ENCODE peak calls at places on chromosomes 4 and X, in seven cellular contexts. U is lower leg skin; E is NAMALWA; V is neuronal stem cell; S is stimulated activated CD4-positive, alpha-beta T cell treated with anti-CD3 and anti-CD28 coated beads, Interleukin-2, amount 100 ng/mL, for 24 hours; B is DMS 273 treated with DMSO at 0.1 percent for 48 hours; W is progenitor cell of endocrine pancreas. Q is an unnamed sample.

GRCh38 chr4:151931563-151931962 is 170.8 kb upstream of the GATB start:
- DNase-seq in U (no peak), E (peak; percentile 39), V (no peak), S (no peak), B (no peak), W (no peak), Q (no peak)

GRCh38 chr4:139171878-139172691 is 4.9 kb downstream of the ELF2 start:
- DNase-seq in U (no peak), E (no peak), V (no peak), S (no peak), B (peak; percentile 72), W (no peak), Q (no peak)

GRCh38 chrX:154380153-154380552 is 1.1 kb downstream of the EMD start:
- DNase-seq in U (no peak), E (no peak), V (no peak), S (no peak), B (no peak), W (no peak), Q (no peak)

GRCh38 chr4:6749340-6750171 is 33.0 kb upstream of the KIAA0232 start:
- DNase-seq in U (peak; percentile 57), E (no peak), V (no peak), S (no peak), B (no peak), W (no peak), Q (peak; percentile 86)

GRCh38 chr4:128917781-128918180 is 108.3 kb downstream of the JADE1 start:
- DNase-seq in U (no peak), E (no peak), V (no peak), S (no peak), B (no peak), W (no peak), Q (no peak)

GRCh38 chrX:126799059-126799458 is 20.5 kb upstream of the PRR32 start:
- DNase-seq in U (no peak), E (no peak), V (no peak), S (no peak), B (no peak), W (no peak), Q (no peak)

GRCh38 chr4:149751174-149751573 is 64.5 kb downstream of the IQCM start:
- DNase-seq in U (no peak), E (no peak), V (no peak), S (no peak), B (no peak), W (no peak), Q (no peak)

GRCh38 chr4:136150046-136150445 is 1382.2 kb downstream of the PCDH18 start:
- DNase-seq in U (no peak), E (no peak), V (no peak), S (no peak), B (no peak), W (no peak), Q (no peak)

GRCh38 chr4:9968472-9968871 is 52.8 kb downstream of the SLC2A9 start:
- DNase-seq in U (no peak), E (no peak), V (no peak), S (no peak), B (no peak), W (no peak), Q (no peak)

GRCh38 chr4:138092060-138092459 is 150.1 kb downstream of the SLC7A11 start:
- DNase-seq in U (no peak), E (no peak), V (no peak), S (no peak), B (no peak), W (no peak), Q (no peak)

GRCh38 chr4:155849042-155849441 is 17.0 kb downstream of the ASIC5 start:
- DNase-seq in U (no peak), E (no peak), V (no peak), S (no peak), B (no peak), W (no peak), Q (no peak)

GRCh38 chrX:23292979-23293651 is 41.5 kb upstream of the PTCHD1 start:
- DNase-seq in U (no peak), E (no peak), V (no peak), S (no peak), B (no peak), W (no peak), Q (peak; percentile 89)

GRCh38 chr4:8439914-8440490 is 521 bp downstream of the ACOX3 start:
- DNase-seq in U (no peak), E (peak; percentile 80), V (no peak), S (no peak), B (no peak), W (no peak), Q (no peak)

GRCh38 chr4:2303686-2304320 is 41.9 kb upstream of the MXD4 start:
- DNase-seq in U (no peak), E (no peak), V (no peak), S (no peak), B (no peak), W (no peak), Q (no peak)

GRCh38 chrX:73289039-73289438 is 74.4 kb upstream of the NAP1L2 start:
- DNase-seq in U (no peak), E (no peak), V (no peak), S (no peak), B (no peak), W (no peak), Q (no peak)

GRCh38 chrX:113726898-113727297 is 857.0 kb upstream of the HTR2C start:
- DNase-seq in U (no peak), E (no peak), V (no peak), S (no peak), B (no peak), W (no peak), Q (no peak)

GRCh38 chr4:3248811-3249661 is at the start of gene MSANTD1:
- DNase-seq in U (no peak), E (peak; percentile 45), V (no peak), S (no peak), B (no peak), W (no peak), Q (no peak)

GRCh38 chrX:132576945-132577344 is 88.1 kb upstream of the MBNL3 start:
- DNase-seq in U (no peak), E (no peak), V (no peak), S (no peak), B (no peak), W (no peak), Q (no peak)

GRCh38 chr4:43456383-43456782 is 563.9 kb downstream of the GRXCR1 start:
- DNase-seq in U (no peak), E (no peak), V (no peak), S (no peak), B (no peak), W (no peak), Q (peak; percentile 39)

GRCh38 chr4:170089274-170089742 is 448 bp downstream of the AADAT start:
- DNase-seq in U (no peak), E (no peak), V (peak; percentile 29), S (no peak), B (no peak), W (no peak), Q (peak; percentile 49)

GRCh38 chrX:82732861-82733260 is 775.2 kb upstream of the POU3F4 start:
- DNase-seq in U (no peak), E (no peak), V (no peak), S (no peak), B (no peak), W (no peak), Q (no peak)

GRCh38 chr4:143511906-143512305 is 1.6 kb upstream of the SMARCA5 start:
- DNase-seq in U (no peak), E (no peak), V (no peak), S (no peak), B (no peak), W (no peak), Q (no peak)

GRCh38 chr4:161178310-161178709 is 985.5 kb downstream of the FSTL5 start:
- DNase-seq in U (no peak), E (no peak), V (no peak), S (no peak), B (no peak), W (no peak), Q (no peak)

GRCh38 chrX:148417934-148418333 is 82.5 kb upstream of the AFF2 start:
- DNase-seq in U (no peak), E (no peak), V (no peak), S (no peak), B (no peak), W (no peak), Q (no peak)

GRCh38 chr4:26936284-26937065 is 75.8 kb downstream of the STIM2 start:
- DNase-seq in U (no peak), E (no peak), V (no peak), S (no peak), B (no peak), W (no peak), Q (peak; percentile 35)

GRCh38 chr4:114815760-114816159 is 217.2 kb downstream of the UGT8 start:
- DNase-seq in U (no peak), E (no peak), V (no peak), S (no peak), B (no peak), W (no peak), Q (no peak)

GRCh38 chr4:7029921-7030320 is 13.3 kb upstream of the TADA2B start:
- DNase-seq in U (no peak), E (no peak), V (no peak), S (no peak), B (no peak), W (no peak), Q (no peak)

GRCh38 chr4:83124079-83124780 is 9.7 kb upstream of the PLAC8 start:
- DNase-seq in U (no peak), E (peak; percentile 70), V (no peak), S (no peak), B (no peak), W (no peak), Q (no peak)

GRCh38 chr4:139144161-139144859 is 32.7 kb downstream of the ELF2 start:
- DNase-seq in U (peak; percentile 68), E (no peak), V (no peak), S (no peak), B (peak; percentile 7), W (no peak), Q (peak; percentile 55)

GRCh38 chr4:152328595-152328994 is 207.3 kb downstream of the FBXW7 start:
- DNase-seq in U (peak; percentile 52), E (no peak), V (no peak), S (no peak), B (no peak), W (no peak), Q (peak; percentile 50)

GRCh38 chrX:49186125-49187027 is at the start of gene PRICKLE3:
- DNase-seq in U (peak; percentile 69), E (peak; percentile 83), V (no peak), S (peak; percentile 73), B (peak; percentile 32), W (peak; percentile 51), Q (peak; percentile 73)

GRCh38 chr4:48129307-48130014 is 4.6 kb downstream of the TXK start:
- DNase-seq in U (no peak), E (no peak), V (no peak), S (peak; percentile 45), B (no peak), W (no peak), Q (peak; percentile 61)

GRCh38 chr4:4396628-4397440 is 9.9 kb downstream of the NSG1 start:
- DNase-seq in U (no peak), E (no peak), V (no peak), S (no peak), B (no peak), W (no peak), Q (no peak)

GRCh38 chr4:102343964-102344519 is 1.2 kb downstream of the SLC39A8 start:
- DNase-seq in U (no peak), E (peak; percentile 70), V (peak; percentile 37), S (peak; percentile 74), B (no peak), W (no peak), Q (no peak)

GRCh38 chrX:138914751-138915150 is 203.2 kb upstream of the FGF13 start:
- DNase-seq in U (no peak), E (no peak), V (no peak), S (no peak), B (no peak), W (no peak), Q (no peak)

GRCh38 chrX:350534-351321 is 32.1 kb upstream of the GTPBP6 start:
- DNase-seq in U (no peak), E (no peak), V (no peak), S (no peak), B (no peak), W (no peak), Q (no peak)

GRCh38 chr4:161680146-161680545 is 483.7 kb downstream of the FSTL5 start:
- DNase-seq in U (no peak), E (no peak), V (no peak), S (no peak), B (no peak), W (no peak), Q (no peak)

GRCh38 chr4:51842167-51842553 is 793 bp upstream of the DCUN1D4 start:
- DNase-seq in U (peak; percentile 22), E (no peak), V (no peak), S (no peak), B (no peak), W (no peak), Q (no peak)